ENCODE peak calls at places on chromosomes 4 and X, in five cellular contexts. One of them, this sample, is unnamed.

GRCh38 chr4:46653842-46654241 is 255.2 kb downstream of the COX7B2 start:
- DNase-seq in ELF-1: no peak
- DNase-seq in AG04450: no peak
- DNase-seq in T-helper 1 cell: no peak
- DNase-seq in cardiac fibroblast: no peak
- DNase-seq in this sample: no peak

GRCh38 chr4:97139796-97140195 is 1003.5 kb downstream of the STPG2 start:
- DNase-seq in ELF-1: peak; percentile 36
- DNase-seq in AG04450: no peak
- DNase-seq in T-helper 1 cell: no peak
- DNase-seq in cardiac fibroblast: no peak
- DNase-seq in this sample: no peak

GRCh38 chrX:155132110-155132509 is 60.8 kb downstream of the BRCC3 start:
- DNase-seq in ELF-1: no peak
- DNase-seq in AG04450: no peak
- DNase-seq in T-helper 1 cell: no peak
- DNase-seq in cardiac fibroblast: no peak
- DNase-seq in this sample: no peak

GRCh38 chr4:38013461-38014366 is 53.5 kb downstream of the PTTG2 start:
- DNase-seq in ELF-1: no peak
- DNase-seq in AG04450: no peak
- DNase-seq in T-helper 1 cell: no peak
- DNase-seq in cardiac fibroblast: peak; percentile 31
- DNase-seq in this sample: peak; percentile 30

GRCh38 chr4:78551420-78552351 is at the start of gene ANXA3:
- DNase-seq in ELF-1: peak; percentile 83
- DNase-seq in AG04450: no peak
- DNase-seq in T-helper 1 cell: no peak
- DNase-seq in cardiac fibroblast: no peak
- DNase-seq in this sample: peak; percentile 22

GRCh38 chr4:121408-122084 is 2.8 kb upstream of the ZNF718 start:
- DNase-seq in ELF-1: no peak
- DNase-seq in AG04450: no peak
- DNase-seq in T-helper 1 cell: no peak
- DNase-seq in cardiac fibroblast: no peak
- DNase-seq in this sample: no peak

GRCh38 chrX:140022482-140022881 is 57.2 kb upstream of the CXorf66 start:
- DNase-seq in ELF-1: no peak
- DNase-seq in AG04450: no peak
- DNase-seq in T-helper 1 cell: no peak
- DNase-seq in cardiac fibroblast: no peak
- DNase-seq in this sample: no peak

GRCh38 chr4:122827899-122828601 is 1.4 kb downstream of the FGF2 start:
- DNase-seq in ELF-1: peak; percentile 71
- DNase-seq in AG04450: no peak
- DNase-seq in T-helper 1 cell: no peak
- DNase-seq in cardiac fibroblast: peak; percentile 82
- DNase-seq in this sample: peak; percentile 67

GRCh38 chr4:72690782-72691181 is 121.8 kb upstream of the ADAMTS3 start:
- DNase-seq in ELF-1: no peak
- DNase-seq in AG04450: no peak
- DNase-seq in T-helper 1 cell: no peak
- DNase-seq in cardiac fibroblast: no peak
- DNase-seq in this sample: no peak

GRCh38 chr4:106365613-106366012 is 3.0 kb downstream of the GIMD1 start:
- DNase-seq in ELF-1: no peak
- DNase-seq in AG04450: peak; percentile 66
- DNase-seq in T-helper 1 cell: no peak
- DNase-seq in cardiac fibroblast: peak; percentile 94
- DNase-seq in this sample: peak; percentile 43

GRCh38 chr4:184415071-184415470 is 59.3 kb downstream of the IRF2 start:
- DNase-seq in ELF-1: no peak
- DNase-seq in AG04450: no peak
- DNase-seq in T-helper 1 cell: no peak
- DNase-seq in cardiac fibroblast: no peak
- DNase-seq in this sample: no peak

GRCh38 chr4:7936963-7937362 is 2.7 kb downstream of the AFAP1 start:
- DNase-seq in ELF-1: no peak
- DNase-seq in AG04450: no peak
- DNase-seq in T-helper 1 cell: no peak
- DNase-seq in cardiac fibroblast: no peak
- DNase-seq in this sample: no peak

GRCh38 chr4:2091990-2092652 is 33.0 kb downstream of the NAT8L start:
- DNase-seq in ELF-1: no peak
- DNase-seq in AG04450: no peak
- DNase-seq in T-helper 1 cell: no peak
- DNase-seq in cardiac fibroblast: no peak
- DNase-seq in this sample: no peak

GRCh38 chrX:30938295-30938694 is 49.2 kb upstream of the TAB3 start:
- DNase-seq in ELF-1: peak; percentile 43
- DNase-seq in AG04450: no peak
- DNase-seq in T-helper 1 cell: no peak
- DNase-seq in cardiac fibroblast: no peak
- DNase-seq in this sample: no peak

GRCh38 chrX:132463411-132463810 is 25.4 kb downstream of the MBNL3 start:
- DNase-seq in ELF-1: peak; percentile 35
- DNase-seq in AG04450: no peak
- DNase-seq in T-helper 1 cell: no peak
- DNase-seq in cardiac fibroblast: peak; percentile 41
- DNase-seq in this sample: no peak

GRCh38 chrX:41890026-41890423 is 33.3 kb downstream of the CASK start:
- DNase-seq in ELF-1: no peak
- DNase-seq in AG04450: no peak
- DNase-seq in T-helper 1 cell: no peak
- DNase-seq in cardiac fibroblast: no peak
- DNase-seq in this sample: no peak

GRCh38 chr4:157447195-157447594 is 226.7 kb downstream of the GRIA2 start:
- DNase-seq in ELF-1: no peak
- DNase-seq in AG04450: no peak
- DNase-seq in T-helper 1 cell: no peak
- DNase-seq in cardiac fibroblast: peak; percentile 0
- DNase-seq in this sample: no peak

GRCh38 chr4:128862608-128863313 is 53.3 kb downstream of the JADE1 start:
- DNase-seq in ELF-1: no peak
- DNase-seq in AG04450: no peak
- DNase-seq in T-helper 1 cell: no peak
- DNase-seq in cardiac fibroblast: peak; percentile 33
- DNase-seq in this sample: no peak

This sample was measured in hepatic stellate cell.